ENCODE peak calls at places on chromosome 11, in seven cellular contexts. Z, W, P, V, G, I and O are unnamed samples.

GRCh38 chr11:33452806-33453205 is 195.6 kb downstream of the HIPK3 start:
- DNase-seq in P (peak; percentile 67), V (no peak), Z (no peak), W (no peak), G (no peak), I (no peak), O (peak; percentile 76)

GRCh38 chr11:130223291-130223971 is 63.8 kb downstream of the ST14 start:
- DNase-seq in G (peak; percentile 26), V (no peak), W (no peak), Z (no peak), I (no peak), P (no peak), O (no peak)

GRCh38 chr11:123065634-123066033 is 3.7 kb upstream of the HSPA8 start:
- DNase-seq in G (no peak), W (no peak), P (peak; percentile 17), V (no peak), I (no peak), Z (no peak), O (no peak)

GRCh38 chr11:1128333-1129142 is 29.2 kb upstream of the MUC5AC start:
- DNase-seq in V (no peak), W (no peak), G (peak; percentile 69), Z (no peak), I (no peak), P (no peak), O (no peak)

GRCh38 chr11:134039726-134040385 is 29.0 kb upstream of the JAM3 start:
- DNase-seq in Z (no peak), I (no peak), V (no peak), W (no peak), P (no peak), G (no peak), O (no peak)

GRCh38 chr11:116118138-116118470 is 613.9 kb upstream of the CADM1 start:
- DNase-seq in V (no peak), W (no peak), G (no peak), Z (no peak), I (no peak), P (no peak), O (no peak)

GRCh38 chr11:67634366-67635230 is 4.9 kb upstream of the NUDT8 start:
- DNase-seq in G (peak; percentile 69), I (no peak), Z (no peak), P (no peak), W (no peak), V (no peak), O (no peak)

GRCh38 chr11:25612806-25613205 is 719.1 kb upstream of the ANO3 start:
- DNase-seq in I (no peak), P (no peak), V (no peak), W (no peak), Z (no peak), G (no peak), O (no peak)

GRCh38 chr11:69497221-69497787 is 15.8 kb downstream of the LINC01488 start:
- DNase-seq in V (peak; percentile 65), W (peak; percentile 68), Z (no peak), P (peak; percentile 59), I (peak; percentile 2), G (peak; percentile 95), O (peak; percentile 84)

GRCh38 chr11:117819096-117820040 is 5.2 kb downstream of the FXYD2 start:
- DNase-seq in Z (no peak), P (no peak), G (peak; percentile 87), I (peak; percentile 47), V (no peak), W (peak; percentile 75), O (peak; percentile 36)

GRCh38 chr11:10387209-10388083 is 67.6 kb upstream of the AMPD3 start:
- DNase-seq in G (peak; percentile 90), W (no peak), P (peak; percentile 95), Z (no peak), V (no peak), I (no peak), O (no peak)

GRCh38 chr11:62020661-62021060 is 53.2 kb upstream of the FTH1 start:
- DNase-seq in P (no peak), V (no peak), I (no peak), G (peak; percentile 73), Z (no peak), W (no peak), O (no peak)

GRCh38 chr11:94196363-94196762 is 67.7 kb downstream of the PANX1 start:
- DNase-seq in W (no peak), I (no peak), Z (no peak), P (no peak), G (no peak), V (peak; percentile 68), O (no peak)

GRCh38 chr11:32113637-32114203 is 22.8 kb downstream of the RCN1 start:
- DNase-seq in V (no peak), G (no peak), Z (no peak), W (no peak), P (no peak), I (no peak), O (no peak)

GRCh38 chr11:11780843-11781242 is 60.9 kb upstream of the USP47 start:
- DNase-seq in W (no peak), Z (no peak), I (no peak), V (no peak), G (no peak), P (no peak), O (no peak)

GRCh38 chr11:78000193-78000592 is 5.7 kb upstream of the INTS4 start:
- DNase-seq in W (peak; percentile 80), P (peak; percentile 43), G (no peak), I (peak; percentile 50), Z (peak; percentile 53), V (peak; percentile 52), O (peak; percentile 28)